ENCODE peak calls at places on chromosome 6, in seven cellular contexts. N, E, G, W, P, Z and J are unnamed samples.
A peak's percentile ranks its signal among the peaks of the same experiment; 100 is the strongest.

GRCh38 chr6:30465582-30466306 is 23.6 kb upstream of the HLA-E start:
- DNase-seq in N (no peak), E (no peak), G (no peak), W (no peak), P (no peak), Z (no peak), J (no peak)

GRCh38 chr6:143328885-143329284 is 121.6 kb downstream of the ADAT2 start:
- DNase-seq in N (no peak), E (no peak), G (peak; percentile 69), W (no peak), P (no peak), Z (no peak), J (no peak)

GRCh38 chr6:25519856-25520255 is 132.2 kb upstream of the SCGN start:
- DNase-seq in N (no peak), E (no peak), G (peak; percentile 32), W (no peak), P (no peak), Z (no peak), J (no peak)

GRCh38 chr6:169172435-169172834 is 81.2 kb downstream of the THBS2 start:
- DNase-seq in N (no peak), E (no peak), G (peak; percentile 93), W (no peak), P (no peak), Z (no peak), J (no peak)

GRCh38 chr6:129936329-129937165 is 75.4 kb upstream of the TMEM244 start:
- DNase-seq in N (peak; percentile 55), E (no peak), G (peak; percentile 54), W (peak; percentile 25), P (peak; percentile 53), Z (peak; percentile 52), J (peak; percentile 68)

GRCh38 chr6:31525932-31526591 is 2.7 kb upstream of the MCCD1 start:
- DNase-seq in N (no peak), E (no peak), G (peak; percentile 48), W (no peak), P (no peak), Z (no peak), J (no peak)

GRCh38 chr6:90716345-90716744 is 129.5 kb upstream of the MAP3K7 start:
- DNase-seq in N (no peak), E (no peak), G (no peak), W (no peak), P (no peak), Z (no peak), J (no peak)

GRCh38 chr6:169838291-169839028 is 87.0 kb downstream of the ERMARD start:
- DNase-seq in N (no peak), E (no peak), G (no peak), W (no peak), P (peak; percentile 29), Z (no peak), J (no peak)

GRCh38 chr6:15369838-15370237 is 124.0 kb downstream of the JARID2 start:
- DNase-seq in N (no peak), E (no peak), G (no peak), W (no peak), P (no peak), Z (no peak), J (no peak)

GRCh38 chr6:34546551-34547321 is 9.4 kb downstream of the SPDEF start:
- DNase-seq in N (no peak), E (peak; percentile 83), G (no peak), W (no peak), P (peak; percentile 44), Z (peak; percentile 69), J (no peak)

GRCh38 chr6:149045404-149045803 is 272.1 kb upstream of the TAB2 start:
- DNase-seq in N (peak; percentile 61), E (no peak), G (no peak), W (no peak), P (no peak), Z (no peak), J (peak; percentile 62)

GRCh38 chr6:37048851-37049734 is 43.6 kb downstream of the FGD2 start:
- DNase-seq in N (peak; percentile 95), E (no peak), G (peak; percentile 76), W (no peak), P (no peak), Z (no peak), J (peak; percentile 38)

GRCh38 chr6:147190556-147190955 is 13.7 kb upstream of the STXBP5 start:
- DNase-seq in N (no peak), E (no peak), G (peak; percentile 32), W (no peak), P (no peak), Z (no peak), J (no peak)

GRCh38 chr6:56040271-56040670 is 164.9 kb upstream of the BMP5 start:
- DNase-seq in N (no peak), E (no peak), G (peak; percentile 75), W (no peak), P (no peak), Z (no peak), J (no peak)

GRCh38 chr6:6515691-6516607 is 72.6 kb upstream of the LY86 start:
- DNase-seq in N (peak; percentile 21), E (no peak), G (no peak), W (no peak), P (no peak), Z (no peak), J (no peak)

GRCh38 chr6:40328376-40328987 is 258.7 kb downstream of the LRFN2 start:
- DNase-seq in N (peak; percentile 27), E (peak; percentile 76), G (no peak), W (no peak), P (peak; percentile 61), Z (peak; percentile 52), J (peak; percentile 63)

GRCh38 chr6:33481192-33481591 is 26.8 kb downstream of the ZBTB9 start:
- DNase-seq in N (peak; percentile 29), E (no peak), G (no peak), W (no peak), P (no peak), Z (no peak), J (no peak)

GRCh38 chr6:35161265-35161664 is 20.1 kb upstream of the TCP11 start:
- DNase-seq in N (no peak), E (no peak), G (no peak), W (no peak), P (no peak), Z (no peak), J (no peak)

GRCh38 chr6:166625356-166625755 is 1.7 kb downstream of the RPS6KA2 start:
- DNase-seq in N (no peak), E (no peak), G (peak; percentile 57), W (no peak), P (no peak), Z (no peak), J (no peak)

GRCh38 chr6:15036690-15037245 is 209.1 kb upstream of the JARID2 start:
- DNase-seq in N (no peak), E (peak; percentile 67), G (no peak), W (no peak), P (peak; percentile 90), Z (no peak), J (no peak)

GRCh38 chr6:3773696-3774298 is 22.3 kb upstream of the PXDC1 start:
- DNase-seq in N (no peak), E (no peak), G (peak; percentile 47), W (no peak), P (no peak), Z (no peak), J (no peak)

GRCh38 chr6:87561012-87561411 is 28.8 kb downstream of the RARS2 start:
- DNase-seq in N (no peak), E (no peak), G (peak; percentile 32), W (no peak), P (no peak), Z (no peak), J (no peak)

DNA sequence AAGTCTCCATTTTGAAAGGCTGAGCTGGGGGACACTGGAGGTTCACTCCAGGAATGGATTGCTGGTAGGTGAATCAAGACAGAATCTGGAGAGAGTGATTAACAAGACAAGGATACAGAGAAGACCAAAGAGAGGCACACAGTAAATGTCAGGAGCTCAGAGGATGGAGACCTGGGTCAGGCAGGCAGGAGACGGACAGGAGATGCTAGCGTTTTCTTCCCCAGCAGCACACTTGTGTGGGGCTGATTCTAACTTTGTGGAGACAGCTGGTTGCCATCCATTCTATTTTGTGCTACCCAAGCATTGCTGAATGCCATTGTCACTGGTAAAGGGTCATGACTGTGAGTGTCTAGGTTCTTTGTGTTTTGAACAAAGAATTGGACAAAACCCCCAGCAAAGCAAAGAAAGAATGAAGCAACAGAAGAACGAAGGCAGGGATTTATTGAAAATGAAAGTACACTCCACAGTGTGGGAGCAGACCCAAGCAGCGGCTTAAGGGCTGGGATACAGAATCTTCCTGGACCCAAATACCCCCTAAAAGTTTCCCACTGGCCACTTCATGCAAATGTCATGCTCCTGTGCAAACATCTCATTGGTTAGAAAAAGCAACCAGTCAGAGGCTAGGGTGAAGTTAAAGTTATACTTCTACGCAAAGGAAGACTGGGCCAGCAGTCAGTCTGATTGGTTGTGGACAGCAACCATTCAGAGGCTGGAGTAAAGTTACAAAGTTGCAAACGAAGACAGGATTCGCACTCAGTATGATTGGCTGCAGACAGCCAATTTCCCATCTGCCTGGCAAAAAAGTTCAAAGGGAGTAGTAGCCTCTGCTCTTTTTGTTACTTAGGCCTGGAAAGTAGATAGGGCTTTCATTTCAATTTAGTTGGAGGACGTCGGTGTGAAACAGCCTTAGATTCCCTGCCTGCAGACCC is 17.5 kb downstream of the PTK7 start:
- DNase-seq in N (peak; percentile 32), E (no peak), G (peak; percentile 93), W (peak; percentile 64), P (no peak), Z (no peak), J (no peak)
- H3K4me3 ChIP-seq in N (peak overlapping the region; percentile 44), E (peak overlapping the region; percentile 35), G (peak overlapping the region; percentile 37), W (peak overlapping the region; percentile 31), P (no peak overlapping the region), Z (peak overlapping the region; percentile 42), J (no peak overlapping the region)

DNA sequence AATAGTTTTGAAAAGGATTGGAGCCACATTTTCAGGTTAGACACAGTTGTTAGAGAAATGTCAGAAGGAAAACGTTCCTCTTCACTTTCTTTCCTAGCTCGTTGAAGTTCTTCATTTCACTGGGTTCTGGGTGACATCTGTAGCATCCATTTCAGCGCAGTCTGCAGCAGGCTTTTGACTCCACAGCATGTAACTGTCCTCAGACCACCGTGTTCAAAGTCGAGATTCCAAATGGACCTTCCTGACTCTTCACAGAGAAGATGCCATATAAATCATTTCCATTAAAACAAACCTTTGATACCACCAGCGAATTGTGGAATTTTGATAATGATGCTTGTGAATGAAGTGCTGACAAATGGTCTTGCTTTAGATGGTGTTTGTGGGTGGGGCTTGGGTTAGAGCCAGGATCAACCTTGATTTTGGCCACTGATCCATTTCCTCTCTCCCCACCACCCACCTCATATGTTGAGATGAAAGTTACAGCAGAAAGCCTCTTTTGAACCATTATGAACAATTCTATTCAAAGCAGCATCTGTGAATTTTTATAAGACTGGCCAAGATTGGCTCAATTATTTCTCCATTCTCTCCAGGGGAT is 185.3 kb upstream of the PREP start:
- DNase-seq in N (no peak), E (no peak), G (no peak), W (no peak), P (no peak), Z (no peak), J (no peak)
- H3K4me1 ChIP-seq in N (peaks cover 9% of the 10 kb centered on the region), E (no peaks in the 10 kb centered on the region), G (no peaks in the 10 kb centered on the region), W (peaks cover 9% of the 10 kb centered on the region), P (no peaks in the 10 kb centered on the region), Z (peaks cover 4% of the 10 kb centered on the region), J (no peaks in the 10 kb centered on the region)

GRCh38 chr6:98200084-98200483 is 634.3 kb upstream of the POU3F2 start:
- DNase-seq in N (no peak), E (no peak), G (no peak), W (no peak), P (no peak), Z (no peak), J (no peak)
- H3K4me3 ChIP-seq in N (no peak overlapping the region), E (no peak overlapping the region), G (no peak overlapping the region), W (no peak overlapping the region), P (no peak overlapping the region), Z (no peak overlapping the region), J (no peak overlapping the region)

GRCh38 chr6:151417477-151417876 is 26.1 kb upstream of the ZBTB2 start:
- DNase-seq in N (no peak), E (no peak), G (no peak), W (no peak), P (no peak), Z (no peak), J (no peak)
- H3K4me1 ChIP-seq in N (peaks cover 19% of the 10 kb centered on the region), E (no peaks in the 10 kb centered on the region), G (no peaks in the 10 kb centered on the region), W (no peaks in the 10 kb centered on the region), P (no peaks in the 10 kb centered on the region), Z (no peaks in the 10 kb centered on the region), J (no peaks in the 10 kb centered on the region)